ENCODE peak calls at places on chromosome 15, in nine cellular contexts. O is cardiac muscle cell, M is left ventricle myocardium inferior, Y is mucosa of descending colon, D is PC-3, A is ovary, F is upper lobe of right lung, R is thyroid gland, I is spleen. L is an unnamed sample.
A peak's percentile ranks its signal among the peaks of the same experiment; 100 is the strongest.

GRCh38 chr15:70440416-70441138 is 322.8 kb downstream of the UACA start:
- DNase-seq in O (no peak), M (no peak), Y (no peak), D (no peak), A (no peak), F (no peak), R (no peak), I (no peak), L (no peak)

GRCh38 chr15:74261685-74262084 is 25.6 kb downstream of the CCDC33 start:
- DNase-seq in O (no peak), M (no peak), Y (no peak), D (no peak), A (no peak), F (no peak), R (no peak), I (no peak), L (no peak)

GRCh38 chr15:37788767-37789391 is 145.6 kb upstream of the TMCO5A start:
- DNase-seq in O (no peak), M (no peak), Y (no peak), D (no peak), A (no peak), F (no peak), R (peak; percentile 10), I (no peak), L (no peak)

GRCh38 chr15:74384566-74385441 is 17.4 kb upstream of the CYP11A1 start:
- DNase-seq in O (no peak), M (no peak), Y (peak; percentile 26), D (peak; percentile 88), A (no peak), F (no peak), R (no peak), I (peak; percentile 94), L (no peak)

GRCh38 chr15:79957741-79958140 is 13.3 kb downstream of the BCL2A1 start:
- DNase-seq in O (peak; percentile 45), M (no peak), Y (no peak), D (no peak), A (no peak), F (no peak), R (no peak), I (no peak), L (no peak)

GRCh38 chr15:62486041-62486440 is 321.0 kb upstream of the C2CD4B start:
- DNase-seq in O (peak; percentile 46), M (no peak), Y (no peak), D (no peak), A (no peak), F (no peak), R (no peak), I (no peak), L (no peak)

GRCh38 chr15:62455441-62455921 is 290.4 kb upstream of the C2CD4B start:
- DNase-seq in O (no peak), M (peak; percentile 73), Y (no peak), D (peak; percentile 83), A (no peak), F (no peak), R (peak; percentile 15), I (no peak), L (peak; percentile 75)

GRCh38 chr15:47741907-47742306 is 24.6 kb downstream of the SEMA6D start:
- DNase-seq in O (no peak), M (no peak), Y (no peak), D (no peak), A (no peak), F (no peak), R (no peak), I (no peak), L (no peak)

GRCh38 chr15:77047013-77047412 is 23.9 kb downstream of the TSPAN3 start:
- DNase-seq in O (no peak), M (no peak), Y (no peak), D (no peak), A (no peak), F (no peak), R (no peak), I (no peak), L (no peak)
- H3K36me3 ChIP-seq in O (peaks cover 46% of the 10 kb centered on the region), M (peaks cover 42% of the 10 kb centered on the region), Y (no peaks in the 10 kb centered on the region), D (peaks cover 24% of the 10 kb centered on the region), A (no peaks in the 10 kb centered on the region), F (peaks cover 54% of the 10 kb centered on the region), R (peaks cover 17% of the 10 kb centered on the region), I (peaks cover 97% of the 10 kb centered on the region), L (no peaks in the 10 kb centered on the region)

GRCh38 chr15:28130651-28131050 is 31.5 kb upstream of the OCA2 start:
- DNase-seq in O (no peak), M (no peak), Y (no peak), D (no peak), A (no peak), F (peak; percentile 37), R (no peak), I (no peak), L (no peak)

GRCh38 chr15:28133281-28133680 is 34.2 kb upstream of the OCA2 start:
- DNase-seq in O (no peak), M (no peak), Y (no peak), D (no peak), A (no peak), F (no peak), R (no peak), I (no peak), L (no peak)

GRCh38 chr15:28131946-28132345 is 32.8 kb upstream of the OCA2 start:
- DNase-seq in O (no peak), M (no peak), Y (no peak), D (no peak), A (no peak), F (no peak), R (no peak), I (no peak), L (no peak)

GRCh38 chr15:28131400-28131799 is 32.3 kb upstream of the OCA2 start:
- DNase-seq in O (no peak), M (no peak), Y (no peak), D (no peak), A (no peak), F (no peak), R (no peak), I (no peak), L (no peak)

DNA sequence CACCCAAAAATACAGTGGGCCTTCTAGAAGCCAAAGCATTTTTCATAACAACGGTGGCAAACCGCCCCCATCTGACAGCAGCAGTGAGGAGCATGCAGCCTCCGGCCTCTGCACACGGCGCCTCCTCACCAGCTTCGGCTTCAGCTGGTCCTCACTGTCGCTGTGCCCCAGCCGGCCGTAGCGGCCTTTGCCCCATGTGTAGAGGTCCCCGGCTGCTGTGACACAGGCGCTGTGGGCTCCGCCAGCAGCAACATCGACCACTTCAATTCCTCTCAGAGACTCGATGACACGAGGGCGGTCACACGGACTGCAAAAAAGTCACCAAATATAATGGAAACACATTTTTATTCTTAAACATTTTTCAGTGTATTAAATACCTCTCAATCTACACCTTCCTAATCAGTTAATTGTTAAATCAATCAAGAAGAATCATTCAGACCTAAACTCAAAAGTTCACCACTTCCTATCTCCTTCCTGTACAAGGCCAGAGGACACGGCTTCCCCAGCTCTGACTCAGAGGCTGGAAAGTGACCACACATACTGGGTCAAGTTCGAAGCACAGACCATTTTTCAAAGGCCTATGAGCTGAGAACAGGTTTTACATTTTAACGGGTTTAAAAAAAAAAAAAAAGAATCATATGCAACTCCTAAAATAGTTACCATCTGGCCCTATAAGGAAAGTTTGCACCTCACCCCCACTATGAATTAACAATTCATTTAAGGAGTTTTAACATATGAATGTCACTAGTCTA is 33.6 kb upstream of the OCA2 start:
- DNase-seq in O (peak; percentile 36), M (no peak), Y (no peak), D (no peak), A (no peak), F (no peak), R (no peak), I (no peak), L (no peak)
- H3K36me3 ChIP-seq in O (peaks cover 22% of the 10 kb centered on the region), M (peaks cover 68% of the 10 kb centered on the region), Y (no peaks in the 10 kb centered on the region), D (peaks cover 7% of the 10 kb centered on the region), A (no peaks in the 10 kb centered on the region), F (peaks cover 39% of the 10 kb centered on the region), R (peaks cover 19% of the 10 kb centered on the region), I (peaks cover 76% of the 10 kb centered on the region), L (peaks cover 21% of the 10 kb centered on the region)

DNA sequence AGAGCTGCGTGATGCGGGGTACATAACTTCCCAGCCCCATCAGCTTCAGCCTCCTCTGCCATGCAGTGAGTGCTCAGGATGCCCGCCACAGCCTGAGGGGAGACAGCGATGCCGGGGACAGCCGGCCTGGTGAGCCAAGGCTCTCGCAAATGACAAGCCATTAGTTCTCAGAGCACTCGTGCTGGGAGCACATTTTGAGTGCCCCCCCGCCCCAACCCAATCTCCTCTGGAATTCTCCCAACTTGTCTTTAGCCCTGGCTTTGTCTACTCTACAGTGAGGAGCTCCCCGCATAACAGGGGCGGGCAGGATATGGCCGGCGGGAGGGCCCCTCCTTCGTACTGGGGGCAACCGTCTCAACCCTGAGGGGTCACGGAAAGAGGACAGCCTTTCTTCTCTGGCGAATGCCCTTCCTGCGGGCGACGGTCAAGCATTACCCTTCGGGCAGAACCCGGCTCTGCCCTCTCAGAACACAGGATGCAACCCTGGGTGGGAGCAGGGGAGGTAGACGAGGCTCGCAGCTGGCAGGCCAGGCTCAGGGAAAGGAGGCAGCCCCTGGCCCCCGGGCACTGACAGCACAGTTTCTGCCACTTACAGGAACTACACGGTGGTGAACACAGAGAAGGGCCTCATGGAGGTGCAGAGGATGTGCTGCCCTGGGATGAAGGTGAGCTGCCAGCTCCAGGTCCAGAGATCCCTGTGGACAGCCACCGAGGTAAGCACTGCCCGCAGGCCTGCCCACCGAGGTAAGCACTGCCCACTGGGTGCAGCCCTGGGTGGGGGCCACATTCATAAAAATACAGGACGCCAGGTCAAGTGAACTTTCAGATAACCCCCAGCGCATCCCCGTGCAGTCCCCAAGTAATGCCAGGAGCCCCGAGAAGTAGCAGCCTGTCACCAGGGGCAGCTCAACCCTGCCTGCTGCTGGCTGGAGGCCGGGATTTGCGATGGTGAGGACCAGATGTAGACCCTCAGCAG is 141.7 kb downstream of the LRRK1 start:
- DNase-seq in O (no peak), M (no peak), Y (no peak), D (no peak), A (no peak), F (peak; percentile 46), R (no peak), I (peak; percentile 62), L (no peak)
- H3K36me3 ChIP-seq in O (no peaks in the 10 kb centered on the region), M (peaks cover 23% of the 10 kb centered on the region), Y (no peaks in the 10 kb centered on the region), D (no peaks in the 10 kb centered on the region), A (no peaks in the 10 kb centered on the region), F (peaks cover 55% of the 10 kb centered on the region), R (peaks cover 8% of the 10 kb centered on the region), I (peaks cover 100% of the 10 kb centered on the region), L (no peaks in the 10 kb centered on the region)

GRCh38 chr15:90889313-90889730 is 5.0 kb downstream of the FES start:
- DNase-seq in O (no peak), M (no peak), Y (no peak), D (no peak), A (no peak), F (no peak), R (no peak), I (peak; percentile 75), L (no peak)

GRCh38 chr15:90892023-90892422 is 7.7 kb downstream of the FES start:
- DNase-seq in O (no peak), M (no peak), Y (no peak), D (no peak), A (no peak), F (no peak), R (no peak), I (no peak), L (no peak)

GRCh38 chr15:90890839-90891238 is 6.5 kb downstream of the FES start:
- DNase-seq in O (no peak), M (no peak), Y (no peak), D (no peak), A (no peak), F (no peak), R (no peak), I (peak; percentile 74), L (peak; percentile 10)

GRCh38 chr15:90891346-90891949 is 7.1 kb downstream of the FES start:
- DNase-seq in O (no peak), M (no peak), Y (no peak), D (no peak), A (no peak), F (no peak), R (no peak), I (no peak), L (no peak)

GRCh38 chr15:90889736-90890456 is 5.6 kb downstream of the FES start:
- DNase-seq in O (no peak), M (no peak), Y (no peak), D (no peak), A (no peak), F (peak; percentile 61), R (no peak), I (peak; percentile 74), L (no peak)
- H3K36me3 ChIP-seq in O (no peaks in the 10 kb centered on the region), M (peaks cover 75% of the 10 kb centered on the region), Y (no peaks in the 10 kb centered on the region), D (no peaks in the 10 kb centered on the region), A (no peaks in the 10 kb centered on the region), F (peaks cover 83% of the 10 kb centered on the region), R (peaks cover 51% of the 10 kb centered on the region), I (peaks cover 89% of the 10 kb centered on the region), L (peaks cover 46% of the 10 kb centered on the region)

L was measured in heart right ventricle.